ENCODE peak calls at places on chromosomes 12 and 14, in five cellular contexts. G is IMR-90, F is HepG2, K is GM12878, U is K562. W is an unnamed sample.

GRCh38 chr12:121453629-121454028 is 53.7 kb downstream of the RNF34 start:
- DNase-seq in G (no peak), F (no peak), K (no peak), U (no peak), W (no peak)

GRCh38 chr12:24960222-24960855 is 11.4 kb upstream of the BCAT1 start:
- DNase-seq in G (peak), F (peak), K (peak), U (peak), W (peak)

GRCh38 chr12:64633940-64634337 is 23.6 kb downstream of the RASSF3 start:
- DNase-seq in G (peak), F (peak), K (no peak), U (peak), W (peak)

GRCh38 chr14:22510527-22511110 is 78.4 kb downstream of the DAD1 start:
- DNase-seq in G (peak), F (no peak), K (no peak), U (no peak), W (no peak)

GRCh38 chr12:20567413-20567812 is 127.7 kb upstream of the SLCO1C1 start:
- DNase-seq in G (peak), F (no peak), K (no peak), U (no peak), W (no peak)

GRCh38 chr12:7136071-7136470 is 5.9 kb downstream of the CLSTN3 start:
- DNase-seq in G (no peak), F (no peak), K (no peak), U (no peak), W (no peak)

GRCh38 chr14:105139212-105139825 is 29.3 kb downstream of the JAG2 start:
- DNase-seq in G (no peak), F (no peak), K (no peak), U (no peak), W (no peak)

GRCh38 chr14:100261621-100262020 is 22.7 kb downstream of the YY1 start:
- DNase-seq in G (no peak), F (no peak), K (no peak), U (no peak), W (no peak)

GRCh38 chr12:15544589-15544988 is 222.3 kb downstream of the PTPRO start:
- DNase-seq in G (no peak), F (no peak), K (no peak), U (no peak), W (no peak)

GRCh38 chr14:53525608-53526007 is 372.5 kb upstream of the DDHD1 start:
- DNase-seq in G (no peak), F (no peak), K (no peak), U (no peak), W (no peak)

GRCh38 chr12:30417697-30418231 is 277.9 kb downstream of the IPO8 start:
- DNase-seq in G (peak), F (no peak), K (no peak), U (no peak), W (no peak)
- TF ChIP-seq BHLHE40 in G (no peak), F (no peak), K (no peak), U (no peak), W (no peak)

GRCh38 chr14:61561657-61562276 is 133.5 kb upstream of the HIF1A start:
- DNase-seq in G (peak), F (peak), K (no peak), U (no peak), W (peak)

GRCh38 chr14:61563162-61563511 is 132.2 kb upstream of the HIF1A start:
- DNase-seq in G (no peak), F (no peak), K (no peak), U (no peak), W (no peak)

GRCh38 chr14:61563880-61564622 is 131.3 kb upstream of the HIF1A start:
- DNase-seq in G (no peak), F (no peak), K (no peak), U (no peak), W (no peak)

GRCh38 chr14:61561144-61561543 is 134.2 kb upstream of the HIF1A start:
- DNase-seq in G (peak), F (peak), K (no peak), U (no peak), W (peak)

GRCh38 chr14:61562321-61563161 is 132.8 kb upstream of the HIF1A start:
- DNase-seq in G (peak), F (peak), K (no peak), U (peak), W (peak)
- TF ChIP-seq CEBPB in G (peak), F (no peak), K (no peak), U (no peak), W (peak)

GRCh38 chr12:3557791-3558190 is 66.8 kb downstream of the PRMT8 start:
- DNase-seq in G (no peak), F (no peak), K (no peak), U (no peak), W (no peak)

GRCh38 chr12:3558255-3558654 is 67.3 kb downstream of the PRMT8 start:
- DNase-seq in G (no peak), F (no peak), K (no peak), U (no peak), W (no peak)

GRCh38 chr12:3556716-3557115 is 65.7 kb downstream of the PRMT8 start:
- DNase-seq in G (no peak), F (no peak), K (no peak), U (no peak), W (no peak)

GRCh38 chr12:3558854-3559253 is 67.9 kb downstream of the PRMT8 start:
- DNase-seq in G (no peak), F (no peak), K (no peak), U (no peak), W (no peak)

GRCh38 chr12:3557136-3557697 is 66.2 kb downstream of the PRMT8 start:
- DNase-seq in G (no peak), F (no peak), K (no peak), U (no peak), W (no peak)
- TF ChIP-seq SMC3 in G (no peak), F (no peak), K (no peak), U (no peak), W (no peak)

DNA sequence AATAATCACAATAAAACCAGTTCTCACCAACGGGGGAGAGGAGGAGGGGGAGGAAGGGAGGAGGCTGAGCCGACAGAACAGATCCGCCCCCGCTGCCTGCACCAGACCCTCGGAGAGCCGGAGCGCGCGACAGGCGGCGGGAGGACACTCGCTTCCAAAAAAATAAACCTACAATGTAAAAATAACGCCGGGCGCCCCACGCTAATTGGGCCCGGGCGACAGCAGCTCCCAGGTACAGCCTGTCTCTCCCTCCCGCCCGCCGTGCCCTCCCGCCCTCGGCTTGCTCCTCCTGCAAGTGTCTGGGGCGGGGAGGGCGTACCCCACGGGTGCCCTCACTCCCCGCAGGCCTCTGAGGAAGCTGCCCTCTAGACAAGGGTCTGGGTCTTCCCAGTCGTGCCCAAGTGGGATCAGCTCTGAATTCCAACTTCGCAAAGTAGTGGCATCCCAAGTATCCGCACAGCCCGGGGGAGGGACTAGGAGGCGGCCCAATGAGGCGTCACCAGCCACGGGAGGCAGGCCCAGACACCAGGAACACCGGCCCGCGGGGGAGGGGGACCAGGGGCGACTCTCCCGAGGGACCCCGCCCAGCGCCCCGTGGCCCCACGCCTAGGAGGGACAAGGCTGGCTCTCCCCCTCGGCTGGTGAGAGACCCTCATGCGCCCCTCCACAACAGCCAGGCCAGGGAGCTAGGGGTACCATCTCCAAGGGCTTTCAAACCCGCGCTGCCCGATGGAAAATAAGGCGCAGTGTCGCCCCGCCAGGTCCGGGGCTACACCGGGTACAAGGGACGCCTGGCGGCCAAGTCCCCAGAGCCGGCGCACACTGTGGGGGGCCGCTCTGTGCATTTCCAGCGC is 1.0 kb downstream of the NCOR2 start:
- DNase-seq in G (peak), F (peak), K (no peak), U (peak), W (peak)
- TF ChIP-seq BHLHE40 in G (no peak), F (no peak), K (no peak), U (no peak), W (no peak)

GRCh38 chr12:104944252-104944651 is 13.8 kb downstream of the SLC41A2 start:
- DNase-seq in G (no peak), F (no peak), K (no peak), U (no peak), W (no peak)
- TF ChIP-seq CEBPB in G (no peak), F (no peak), K (no peak), U (no peak), W (no peak)

GRCh38 chr14:24298892-24299254 is 707 bp downstream of the DHRS1 start:
- DNase-seq in G (peak), F (peak), K (no peak), U (peak), W (peak)
- TF ChIP-seq SMC3 in G (no peak), F (no peak), K (no peak), U (no peak), W (no peak)

DNA sequence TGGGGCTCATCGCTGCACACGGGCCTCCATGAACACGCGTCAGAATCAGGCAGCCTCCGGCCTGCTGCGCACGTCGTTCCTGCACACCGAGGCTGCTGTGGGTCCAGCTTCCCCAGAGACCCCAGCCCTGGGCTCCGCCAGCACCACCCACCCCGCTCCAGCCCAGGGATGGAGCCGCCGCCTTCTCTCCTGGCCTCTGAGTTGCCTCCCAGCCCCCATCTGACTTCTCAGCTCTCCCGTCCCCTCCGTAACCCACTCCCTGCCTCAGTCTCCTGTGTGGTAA is 253.9 kb upstream of the SFSWAP start:
- DNase-seq in G (no peak), F (no peak), K (no peak), U (no peak), W (no peak)
- TF ChIP-seq BHLHE40 in G (no peak), F (no peak), K (no peak), U (no peak), W (no peak)

GRCh38 chr14:63730659-63731058 is 2.8 kb upstream of the SGPP1 start:
- DNase-seq in G (no peak), F (no peak), K (no peak), U (no peak), W (no peak)

GRCh38 chr14:63727736-63728728 is at the start of gene SGPP1:
- DNase-seq in G (peak), F (peak), K (no peak), U (peak), W (peak)

GRCh38 chr14:63726499-63726898 is 1.4 kb downstream of the SGPP1 start:
- DNase-seq in G (no peak), F (peak), K (no peak), U (no peak), W (no peak)

GRCh38 chr14:63727231-63727735 is 582 bp downstream of the SGPP1 start:
- DNase-seq in G (peak), F (no peak), K (no peak), U (peak), W (peak)

GRCh38 chr14:63725786-63726185 is 2.1 kb downstream of the SGPP1 start:
- DNase-seq in G (peak), F (no peak), K (no peak), U (no peak), W (no peak)
- TF ChIP-seq CEBPB in G (no peak), F (no peak), K (no peak), U (no peak), W (no peak)

DNA sequence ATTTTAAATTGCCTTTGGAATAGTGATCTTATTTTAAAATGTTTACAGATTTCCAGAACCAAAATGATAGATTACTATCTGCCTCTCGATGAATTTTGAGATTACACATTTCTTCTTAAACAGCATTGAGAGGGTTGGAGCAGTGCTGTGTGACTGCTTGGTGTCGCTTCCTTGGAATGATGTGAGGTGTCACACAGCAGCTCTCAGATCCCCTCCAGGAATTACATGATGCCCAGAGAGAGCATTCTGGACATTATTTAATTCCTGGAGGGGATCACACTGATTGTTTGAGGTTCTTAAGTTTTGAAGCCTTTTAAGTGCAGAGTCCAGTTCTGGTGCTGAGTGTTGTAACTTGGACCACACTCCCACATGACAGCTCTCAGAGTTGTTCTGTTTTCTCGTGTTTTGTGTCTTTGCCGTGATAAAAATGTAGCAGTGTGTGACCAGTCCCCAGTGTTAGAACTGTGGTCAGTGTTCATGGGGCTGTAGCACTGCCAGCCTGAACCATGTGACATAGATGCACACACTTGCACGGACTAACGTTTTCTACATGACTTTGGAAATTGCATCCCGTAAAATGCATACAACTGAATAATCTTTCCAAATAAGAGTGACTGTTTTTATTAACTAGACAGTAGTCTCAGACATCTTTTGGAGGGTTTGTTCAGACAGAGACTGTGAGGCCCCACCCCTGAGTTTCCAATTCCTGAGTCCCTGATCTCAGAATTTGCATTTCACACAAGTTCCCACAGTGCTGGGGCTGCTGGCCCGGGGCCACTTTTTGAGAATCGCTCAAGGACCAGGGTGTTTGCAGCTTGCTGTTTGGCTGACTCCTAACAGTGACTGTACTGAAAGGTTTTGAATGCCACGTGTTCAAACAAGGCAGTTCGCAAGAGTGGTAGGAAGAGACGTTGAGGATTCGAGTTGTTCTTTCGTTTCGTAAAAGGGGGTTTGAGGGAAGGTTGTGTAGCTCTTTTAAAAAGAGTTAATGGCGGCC is 26.0 kb downstream of the XRCC3 start:
- DNase-seq in G (no peak), F (no peak), K (peak), U (no peak), W (no peak)
- TF ChIP-seq SMC3 in G (no peak), F (no peak), K (no peak), U (no peak), W (no peak)

GRCh38 chr12:116378002-116378401 is 100.5 kb upstream of the MED13L start:
- DNase-seq in G (no peak), F (no peak), K (no peak), U (no peak), W (no peak)

GRCh38 chr12:116377194-116377735 is 99.8 kb upstream of the MED13L start:
- DNase-seq in G (no peak), F (no peak), K (no peak), U (no peak), W (no peak)

GRCh38 chr12:116373610-116374606 is 96.4 kb upstream of the MED13L start:
- DNase-seq in G (no peak), F (no peak), K (no peak), U (no peak), W (no peak)

GRCh38 chr12:116375278-116375842 is 97.9 kb upstream of the MED13L start:
- DNase-seq in G (no peak), F (no peak), K (no peak), U (no peak), W (no peak)

DNA sequence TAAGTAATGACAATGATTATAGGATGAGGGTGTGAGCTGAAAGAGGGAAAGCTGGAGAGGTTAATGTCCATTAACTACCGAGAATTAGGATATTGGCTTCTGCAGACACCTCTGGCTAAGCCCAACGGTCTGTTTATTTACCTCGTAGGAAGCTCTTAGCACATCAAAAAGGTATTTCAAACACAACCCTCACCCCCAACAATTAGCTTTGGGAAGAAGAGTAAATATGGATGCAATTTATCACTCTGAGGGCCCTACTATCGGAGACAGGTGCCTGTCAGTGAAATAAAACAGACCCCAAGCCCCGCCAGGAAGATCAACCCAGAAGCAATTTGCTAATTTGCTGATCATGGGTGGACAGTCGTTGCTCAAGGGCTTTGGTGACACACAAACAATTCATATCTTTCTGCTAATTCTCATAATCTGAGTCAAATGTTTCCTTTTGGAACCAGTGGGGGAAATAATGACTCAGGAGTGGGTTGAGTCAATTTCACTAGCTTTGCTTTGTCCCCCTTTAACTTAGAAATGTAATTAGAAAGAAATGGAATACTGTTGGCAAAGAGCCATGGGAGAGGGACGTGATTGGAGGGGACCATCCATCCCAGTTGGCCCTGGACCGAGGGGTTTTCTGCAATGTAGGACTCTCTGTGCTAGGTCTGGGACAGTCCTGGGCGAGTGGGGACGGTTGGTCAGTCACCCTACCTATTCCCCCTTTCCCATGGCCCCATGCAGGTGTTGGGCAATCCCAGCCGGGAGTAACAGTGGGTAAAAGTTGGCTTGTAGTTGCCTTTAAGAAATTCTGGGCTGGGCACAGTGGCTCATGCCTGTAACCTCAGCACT is 99.1 kb upstream of the MED13L start:
- DNase-seq in G (peak), F (no peak), K (no peak), U (no peak), W (peak)
- TF ChIP-seq BHLHE40 in G (no peak), F (no peak), K (no peak), U (no peak), W (no peak)